ENCODE peak calls at places on chromosomes 6 and 20, in four cellular contexts. One of them, this sample, is unnamed.
A peak's percentile ranks its signal among the peaks of the same experiment; 100 is the strongest.

GRCh38 chr6:53080813-53081212 is 15.6 kb downstream of the FBXO9 start:
- DNase-seq in HepG2: no peak
- DNase-seq in H1: no peak
- DNase-seq in A549: no peak
- DNase-seq in this sample: no peak

GRCh38 chr20:37870294-37870693 is 32.6 kb upstream of the VSTM2L start:
- DNase-seq in HepG2: no peak
- DNase-seq in H1: no peak
- DNase-seq in A549: no peak
- DNase-seq in this sample: no peak

GRCh38 chr20:23920936-23921335 is 41.4 kb upstream of the CST5 start:
- DNase-seq in HepG2: no peak
- DNase-seq in H1: no peak
- DNase-seq in A549: no peak
- DNase-seq in this sample: no peak

GRCh38 chr20:20073851-20074252 is 21.5 kb downstream of the CFAP61 start:
- DNase-seq in HepG2: no peak
- DNase-seq in H1: no peak
- DNase-seq in A549: no peak
- DNase-seq in this sample: no peak

GRCh38 chr6:131290955-131291354 is 155.7 kb downstream of the AKAP7 start:
- DNase-seq in HepG2: no peak
- DNase-seq in H1: no peak
- DNase-seq in A549: no peak
- DNase-seq in this sample: no peak

GRCh38 chr6:163536770-163537169 is 122.3 kb downstream of the QKI start:
- DNase-seq in HepG2: no peak
- DNase-seq in H1: no peak
- DNase-seq in A549: peak; percentile 49
- DNase-seq in this sample: no peak

GRCh38 chr6:74597840-74598239 is 608.0 kb downstream of the COL12A1 start:
- DNase-seq in HepG2: no peak
- DNase-seq in H1: no peak
- DNase-seq in A549: no peak
- DNase-seq in this sample: no peak

GRCh38 chr6:13870185-13870584 is 54.6 kb upstream of the RNF182 start:
- DNase-seq in HepG2: no peak
- DNase-seq in H1: no peak
- DNase-seq in A549: no peak
- DNase-seq in this sample: no peak

GRCh38 chr6:396126-396520 is 4.6 kb downstream of the IRF4 start:
- DNase-seq in HepG2: no peak
- DNase-seq in H1: no peak
- DNase-seq in A549: no peak
- DNase-seq in this sample: no peak

GRCh38 chr6:40912158-40912946 is 126.7 kb downstream of the UNC5CL start:
- DNase-seq in HepG2: peak; percentile 75
- DNase-seq in H1: peak; percentile 17
- DNase-seq in A549: peak; percentile 73
- DNase-seq in this sample: no peak

GRCh38 chr6:46684771-46685170 is 2.9 kb upstream of the TDRD6 start:
- DNase-seq in HepG2: no peak
- DNase-seq in H1: no peak
- DNase-seq in A549: no peak
- DNase-seq in this sample: no peak

GRCh38 chr20:25136643-25137559 is 55.0 kb upstream of the VSX1 start:
- DNase-seq in HepG2: no peak
- DNase-seq in H1: no peak
- DNase-seq in A549: peak; percentile 90
- DNase-seq in this sample: peak; percentile 38

GRCh38 chr20:63908008-63908682 is 13.2 kb downstream of the DNAJC5 start:
- DNase-seq in HepG2: peak; percentile 44
- DNase-seq in H1: no peak
- DNase-seq in A549: no peak
- DNase-seq in this sample: no peak
- TF ChIP-seq CEBPB in HepG2: no peak
- TF ChIP-seq CEBPB in H1: no peak
- TF ChIP-seq CEBPB in A549: no peak
- TF ChIP-seq CEBPB in this sample: no peak

DNA sequence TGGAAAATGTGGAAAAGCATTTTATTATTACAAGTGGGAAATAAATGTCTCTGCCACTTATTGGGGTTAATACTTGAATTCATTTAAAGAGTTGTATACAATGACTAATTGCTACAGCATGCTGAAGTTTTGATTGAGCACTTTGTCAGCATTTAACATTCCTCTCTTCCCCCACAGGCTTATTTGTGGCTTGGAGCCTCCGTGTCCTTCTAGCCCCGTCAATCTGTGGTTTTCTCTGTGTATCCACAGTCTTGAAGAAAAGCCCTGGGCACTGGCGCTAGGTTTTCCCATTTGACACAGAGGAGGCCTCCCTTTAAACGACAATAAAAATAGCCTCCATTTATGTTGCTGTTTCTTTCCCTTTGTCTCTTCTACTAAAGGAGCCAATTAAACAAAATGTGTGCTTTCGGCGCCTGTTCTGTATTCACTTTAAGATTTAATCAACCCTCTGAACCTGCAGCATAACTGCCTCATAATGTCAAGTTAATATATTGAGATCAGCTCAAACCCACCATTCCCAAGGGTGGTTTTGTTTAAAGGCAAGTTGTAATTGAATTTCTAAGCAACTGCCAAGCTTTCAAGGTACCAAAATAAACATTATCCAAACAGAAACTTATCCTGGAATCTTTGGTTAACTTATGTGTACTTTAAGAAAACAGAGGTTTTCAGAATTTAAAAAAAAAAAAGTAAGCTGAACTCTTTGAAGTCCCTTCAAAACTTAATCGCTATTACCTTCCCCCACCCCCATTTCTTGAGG is 326.6 kb upstream of the RNF24 start:
- DNase-seq in HepG2: no peak
- DNase-seq in H1: no peak
- DNase-seq in A549: no peak
- DNase-seq in this sample: no peak
- TF ChIP-seq MAX in HepG2: no peak
- TF ChIP-seq MAX in H1: no peak
- TF ChIP-seq MAX in A549: no peak
- TF ChIP-seq MAX in this sample: no peak

DNA sequence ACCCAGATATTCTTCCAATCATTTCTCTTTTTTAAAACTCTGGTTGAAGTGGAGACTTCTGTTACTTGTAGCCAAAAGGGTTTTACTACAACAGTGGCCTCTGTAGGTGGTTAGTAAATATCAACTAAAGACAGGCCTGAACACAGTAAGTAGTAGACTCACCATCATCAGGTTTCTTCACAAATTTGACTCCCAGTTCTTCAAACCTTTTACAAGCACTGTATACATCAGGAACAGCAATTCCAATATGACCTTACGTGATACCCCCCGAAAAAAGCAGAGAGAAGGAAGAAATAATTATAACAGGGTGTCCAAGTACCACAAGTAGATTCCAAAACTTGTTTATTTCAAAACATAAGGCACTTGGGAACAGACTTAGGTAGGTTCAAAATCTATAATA is 21.1 kb downstream of the GLO1 start:
- DNase-seq in HepG2: no peak
- DNase-seq in H1: no peak
- DNase-seq in A549: no peak
- DNase-seq in this sample: no peak
- TF ChIP-seq CEBPB in HepG2: no peak
- TF ChIP-seq CEBPB in H1: no peak
- TF ChIP-seq CEBPB in A549: no peak
- TF ChIP-seq CEBPB in this sample: no peak

DNA sequence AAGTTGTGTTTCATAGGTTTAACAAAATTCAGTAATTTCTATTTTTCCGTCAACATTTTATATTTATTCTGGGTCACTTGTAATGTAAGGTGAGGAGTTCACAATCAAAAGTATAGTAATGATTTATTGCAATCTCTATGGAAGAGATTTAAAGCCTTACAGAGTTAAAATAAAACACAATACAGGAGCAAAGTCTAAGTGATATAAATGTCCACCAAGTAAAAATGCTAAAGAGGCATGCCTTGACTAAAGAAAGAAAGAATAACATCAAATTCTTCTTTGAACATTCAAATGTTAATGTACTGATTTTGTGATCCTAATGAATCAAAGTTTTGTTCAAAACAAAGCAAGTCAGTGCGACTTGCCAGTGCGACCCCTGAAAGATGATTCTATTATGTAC is 61.5 kb downstream of the REPS1 start:
- DNase-seq in HepG2: no peak
- DNase-seq in H1: no peak
- DNase-seq in A549: no peak
- DNase-seq in this sample: no peak
- TF ChIP-seq MAX in HepG2: no peak
- TF ChIP-seq MAX in H1: no peak
- TF ChIP-seq MAX in A549: no peak
- TF ChIP-seq MAX in this sample: no peak

GRCh38 chr6:20664250-20664649 is 130.0 kb downstream of the CDKAL1 start:
- DNase-seq in HepG2: no peak
- DNase-seq in H1: no peak
- DNase-seq in A549: no peak
- DNase-seq in this sample: no peak
- TF ChIP-seq CEBPB in HepG2: no peak
- TF ChIP-seq CEBPB in H1: no peak
- TF ChIP-seq CEBPB in A549: no peak
- TF ChIP-seq CEBPB in this sample: no peak

GRCh38 chr6:45326698-45327417 is 1.3 kb upstream of the RUNX2 start:
- DNase-seq in HepG2: no peak
- DNase-seq in H1: no peak
- DNase-seq in A549: no peak
- DNase-seq in this sample: no peak
- TF ChIP-seq MAX in HepG2: no peak
- TF ChIP-seq MAX in H1: no peak
- TF ChIP-seq MAX in A549: no peak
- TF ChIP-seq MAX in this sample: no peak

DNA sequence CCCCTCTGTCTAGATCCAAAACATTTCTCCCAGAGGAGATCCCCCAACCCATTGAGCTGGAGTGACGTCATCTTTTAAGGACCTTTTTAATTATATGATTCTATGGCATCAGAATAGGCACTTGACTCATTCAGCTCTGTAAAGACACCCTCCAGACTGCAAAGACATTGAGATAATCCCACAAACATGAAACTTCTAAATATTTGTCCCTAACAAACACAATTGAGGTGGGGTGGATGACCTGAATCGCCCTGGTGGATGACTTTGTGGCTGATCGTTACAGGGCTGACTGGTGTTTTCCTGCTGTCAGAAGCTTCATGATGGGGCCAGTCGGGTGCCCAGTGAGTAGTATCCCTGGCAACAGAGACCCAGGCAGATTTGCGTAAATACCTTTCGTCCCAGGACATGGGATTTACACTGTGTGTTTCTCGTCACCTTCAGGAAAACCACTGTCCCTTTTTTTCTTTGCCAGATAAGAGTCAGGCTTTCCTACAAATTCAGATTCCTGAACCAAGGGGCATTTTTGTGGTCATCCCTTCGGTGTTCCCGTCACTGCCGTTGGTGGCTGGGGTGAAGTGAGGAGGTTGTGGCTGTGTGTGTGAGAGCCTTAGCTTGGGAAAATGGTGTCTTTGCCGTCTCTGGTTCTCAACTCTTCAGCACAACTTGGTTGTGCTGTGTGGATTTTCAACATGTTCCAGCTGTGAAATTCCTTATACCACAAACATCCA is 5.3 kb upstream of the PCK1 start:
- DNase-seq in HepG2: no peak
- DNase-seq in H1: no peak
- DNase-seq in A549: no peak
- DNase-seq in this sample: no peak
- TF ChIP-seq CEBPB in HepG2: peak; percentile 7
- TF ChIP-seq CEBPB in H1: no peak
- TF ChIP-seq CEBPB in A549: no peak
- TF ChIP-seq CEBPB in this sample: no peak

GRCh38 chr6:123926000-123926399 is 122.3 kb downstream of the NKAIN2 start:
- DNase-seq in HepG2: no peak
- DNase-seq in H1: no peak
- DNase-seq in A549: no peak
- DNase-seq in this sample: no peak

DNA sequence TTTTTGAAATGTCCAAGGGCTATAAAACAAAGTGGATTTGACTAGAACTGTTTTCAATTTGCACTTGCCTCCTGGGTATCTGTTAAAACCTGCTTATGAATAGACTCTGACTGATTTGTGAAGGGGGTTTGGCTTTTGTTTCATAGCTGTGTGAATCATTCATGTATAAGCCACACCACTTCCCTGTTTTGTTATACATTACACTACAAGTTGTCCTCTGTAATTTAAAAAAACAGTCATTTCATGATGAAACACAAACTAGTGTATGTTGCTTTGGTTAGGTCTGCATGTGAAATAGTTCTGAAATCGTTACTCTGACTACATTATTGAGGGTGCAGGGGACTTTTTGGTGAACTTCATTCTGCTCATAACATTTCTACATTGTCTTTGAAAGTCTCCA is 121.7 kb downstream of the NKAIN2 start:
- DNase-seq in HepG2: no peak
- DNase-seq in H1: no peak
- DNase-seq in A549: no peak
- DNase-seq in this sample: no peak
- TF ChIP-seq MAX in HepG2: no peak
- TF ChIP-seq MAX in H1: no peak
- TF ChIP-seq MAX in A549: no peak
- TF ChIP-seq MAX in this sample: no peak

GRCh38 chr6:162056061-162056460 is 671.5 kb downstream of the PRKN start:
- DNase-seq in HepG2: no peak
- DNase-seq in H1: no peak
- DNase-seq in A549: no peak
- DNase-seq in this sample: no peak

GRCh38 chr6:162058281-162058875 is 669.2 kb downstream of the PRKN start:
- DNase-seq in HepG2: peak; percentile 98
- DNase-seq in H1: no peak
- DNase-seq in A549: peak; percentile 93
- DNase-seq in this sample: peak; percentile 93

GRCh38 chr6:162055365-162055764 is 672.2 kb downstream of the PRKN start:
- DNase-seq in HepG2: no peak
- DNase-seq in H1: no peak
- DNase-seq in A549: peak; percentile 23
- DNase-seq in this sample: no peak

GRCh38 chr6:162053084-162053483 is 674.5 kb downstream of the PRKN start:
- DNase-seq in HepG2: no peak
- DNase-seq in H1: no peak
- DNase-seq in A549: no peak
- DNase-seq in this sample: no peak

GRCh38 chr6:162056745-162057144 is 670.8 kb downstream of the PRKN start:
- DNase-seq in HepG2: peak; percentile 51
- DNase-seq in H1: peak; percentile 33
- DNase-seq in A549: peak; percentile 58
- DNase-seq in this sample: no peak
- TF ChIP-seq CEBPB in HepG2: no peak
- TF ChIP-seq CEBPB in H1: no peak
- TF ChIP-seq CEBPB in A549: no peak
- TF ChIP-seq CEBPB in this sample: no peak

This sample was measured in HCT116.